ENCODE peak calls at places on chromosomes 4 and X, in four cellular contexts. One of them, this sample, is unnamed.

GRCh38 chr4:141702472-141703182 is 66.2 kb downstream of the IL15 start:
- DNase-seq in activated T-helper 1 cell treated with Interleukin-2 at 50 U/mL for 16 hours: no peak
- DNase-seq in HFFc6: no peak
- DNase-seq in naive thymus-derived CD8-positive, alpha-beta T cell: no peak
- DNase-seq in this sample: no peak

GRCh38 chr4:13642163-13642562 is 14.6 kb upstream of the BOD1L1 start:
- DNase-seq in activated T-helper 1 cell treated with Interleukin-2 at 50 U/mL for 16 hours: no peak
- DNase-seq in HFFc6: no peak
- DNase-seq in naive thymus-derived CD8-positive, alpha-beta T cell: no peak
- DNase-seq in this sample: no peak

GRCh38 chrX:114924846-114925245 is 92.6 kb downstream of the IL13RA2 start:
- DNase-seq in activated T-helper 1 cell treated with Interleukin-2 at 50 U/mL for 16 hours: no peak
- DNase-seq in HFFc6: peak; percentile 37
- DNase-seq in naive thymus-derived CD8-positive, alpha-beta T cell: no peak
- DNase-seq in this sample: peak; percentile 25

GRCh38 chr4:120871173-120871572 is 51.4 kb downstream of the PRDM5 start:
- DNase-seq in activated T-helper 1 cell treated with Interleukin-2 at 50 U/mL for 16 hours: no peak
- DNase-seq in HFFc6: no peak
- DNase-seq in naive thymus-derived CD8-positive, alpha-beta T cell: no peak
- DNase-seq in this sample: no peak

GRCh38 chr4:111027526-111027925 is 404.6 kb upstream of the PITX2 start:
- DNase-seq in activated T-helper 1 cell treated with Interleukin-2 at 50 U/mL for 16 hours: no peak
- DNase-seq in HFFc6: peak; percentile 87
- DNase-seq in naive thymus-derived CD8-positive, alpha-beta T cell: no peak
- DNase-seq in this sample: peak; percentile 66

GRCh38 chrX:30150196-30150895 is 65.0 kb upstream of the MAGEB2 start:
- DNase-seq in activated T-helper 1 cell treated with Interleukin-2 at 50 U/mL for 16 hours: no peak
- DNase-seq in HFFc6: peak; percentile 48
- DNase-seq in naive thymus-derived CD8-positive, alpha-beta T cell: no peak
- DNase-seq in this sample: no peak

GRCh38 chr4:147480891-147481576 is at the start of gene EDNRA:
- DNase-seq in activated T-helper 1 cell treated with Interleukin-2 at 50 U/mL for 16 hours: no peak
- DNase-seq in HFFc6: peak; percentile 17
- DNase-seq in naive thymus-derived CD8-positive, alpha-beta T cell: no peak
- DNase-seq in this sample: peak; percentile 78

GRCh38 chr4:81164623-81165416 is 50.2 kb downstream of the PRKG2 start:
- DNase-seq in activated T-helper 1 cell treated with Interleukin-2 at 50 U/mL for 16 hours: no peak
- DNase-seq in HFFc6: peak; percentile 2
- DNase-seq in naive thymus-derived CD8-positive, alpha-beta T cell: no peak
- DNase-seq in this sample: peak; percentile 27

GRCh38 chr4:77994194-77994721 is 62.9 kb upstream of the FRAS1 start:
- DNase-seq in activated T-helper 1 cell treated with Interleukin-2 at 50 U/mL for 16 hours: no peak
- DNase-seq in HFFc6: peak; percentile 77
- DNase-seq in naive thymus-derived CD8-positive, alpha-beta T cell: peak; percentile 8
- DNase-seq in this sample: peak; percentile 58

GRCh38 chrX:115892787-115893671 is 277.5 kb upstream of the AGTR2 start:
- DNase-seq in activated T-helper 1 cell treated with Interleukin-2 at 50 U/mL for 16 hours: peak; percentile 36
- DNase-seq in HFFc6: no peak
- DNase-seq in naive thymus-derived CD8-positive, alpha-beta T cell: peak; percentile 18
- DNase-seq in this sample: no peak

GRCh38 chrX:54386314-54386713 is 28.5 kb upstream of the WNK3 start:
- DNase-seq in activated T-helper 1 cell treated with Interleukin-2 at 50 U/mL for 16 hours: no peak
- DNase-seq in HFFc6: no peak
- DNase-seq in naive thymus-derived CD8-positive, alpha-beta T cell: no peak
- DNase-seq in this sample: no peak

GRCh38 chr4:128565565-128566186 is 243.8 kb upstream of the JADE1 start:
- DNase-seq in activated T-helper 1 cell treated with Interleukin-2 at 50 U/mL for 16 hours: no peak
- DNase-seq in HFFc6: no peak
- DNase-seq in naive thymus-derived CD8-positive, alpha-beta T cell: no peak
- DNase-seq in this sample: peak; percentile 27

GRCh38 chrX:12657881-12658280 is 133.3 kb upstream of the PRPS2 start:
- DNase-seq in activated T-helper 1 cell treated with Interleukin-2 at 50 U/mL for 16 hours: no peak
- DNase-seq in HFFc6: no peak
- DNase-seq in naive thymus-derived CD8-positive, alpha-beta T cell: no peak
- DNase-seq in this sample: no peak

GRCh38 chr4:100881283-100881682 is 363.5 kb upstream of the EMCN start:
- DNase-seq in activated T-helper 1 cell treated with Interleukin-2 at 50 U/mL for 16 hours: no peak
- DNase-seq in HFFc6: no peak
- DNase-seq in naive thymus-derived CD8-positive, alpha-beta T cell: no peak
- DNase-seq in this sample: no peak

GRCh38 chr4:55469979-55470378 is 74.2 kb downstream of the TMEM165 start:
- DNase-seq in activated T-helper 1 cell treated with Interleukin-2 at 50 U/mL for 16 hours: no peak
- DNase-seq in HFFc6: no peak
- DNase-seq in naive thymus-derived CD8-positive, alpha-beta T cell: no peak
- DNase-seq in this sample: no peak

GRCh38 chr4:127936974-127937373 is 28.0 kb downstream of the MFSD8 start:
- DNase-seq in activated T-helper 1 cell treated with Interleukin-2 at 50 U/mL for 16 hours: no peak
- DNase-seq in HFFc6: peak; percentile 53
- DNase-seq in naive thymus-derived CD8-positive, alpha-beta T cell: no peak
- DNase-seq in this sample: peak; percentile 39

GRCh38 chrX:46244451-46244850 is 300.8 kb downstream of the ZNF674 start:
- DNase-seq in activated T-helper 1 cell treated with Interleukin-2 at 50 U/mL for 16 hours: no peak
- DNase-seq in HFFc6: no peak
- DNase-seq in naive thymus-derived CD8-positive, alpha-beta T cell: no peak
- DNase-seq in this sample: no peak

GRCh38 chr4:152936446-152937279 is 540 bp downstream of the FHDC1 start:
- DNase-seq in activated T-helper 1 cell treated with Interleukin-2 at 50 U/mL for 16 hours: no peak
- DNase-seq in HFFc6: peak; percentile 9
- DNase-seq in naive thymus-derived CD8-positive, alpha-beta T cell: peak; percentile 13
- DNase-seq in this sample: peak; percentile 67

GRCh38 chr4:105797225-105797624 is 88.6 kb downstream of the GSTCD start:
- DNase-seq in activated T-helper 1 cell treated with Interleukin-2 at 50 U/mL for 16 hours: no peak
- DNase-seq in HFFc6: no peak
- DNase-seq in naive thymus-derived CD8-positive, alpha-beta T cell: no peak
- DNase-seq in this sample: no peak

GRCh38 chr4:139913398-139913990 is 240.5 kb downstream of the MAML3 start:
- DNase-seq in activated T-helper 1 cell treated with Interleukin-2 at 50 U/mL for 16 hours: no peak
- DNase-seq in HFFc6: no peak
- DNase-seq in naive thymus-derived CD8-positive, alpha-beta T cell: no peak
- DNase-seq in this sample: no peak

GRCh38 chrX:97672608-97673007 is 788.9 kb downstream of the RPA4 start:
- DNase-seq in activated T-helper 1 cell treated with Interleukin-2 at 50 U/mL for 16 hours: no peak
- DNase-seq in HFFc6: no peak
- DNase-seq in naive thymus-derived CD8-positive, alpha-beta T cell: no peak
- DNase-seq in this sample: no peak

GRCh38 chr4:176319237-176319703 is 496 bp upstream of the SPCS3 start:
- DNase-seq in activated T-helper 1 cell treated with Interleukin-2 at 50 U/mL for 16 hours: no peak
- DNase-seq in HFFc6: no peak
- DNase-seq in naive thymus-derived CD8-positive, alpha-beta T cell: no peak
- DNase-seq in this sample: no peak

GRCh38 chr4:166318810-166319525 is 445.9 kb downstream of the TLL1 start:
- DNase-seq in activated T-helper 1 cell treated with Interleukin-2 at 50 U/mL for 16 hours: no peak
- DNase-seq in HFFc6: peak; percentile 92
- DNase-seq in naive thymus-derived CD8-positive, alpha-beta T cell: no peak
- DNase-seq in this sample: peak; percentile 6

GRCh38 chrX:78712381-78712780 is 35.1 kb upstream of the LPAR4 start:
- DNase-seq in activated T-helper 1 cell treated with Interleukin-2 at 50 U/mL for 16 hours: no peak
- DNase-seq in HFFc6: peak; percentile 3
- DNase-seq in naive thymus-derived CD8-positive, alpha-beta T cell: no peak
- DNase-seq in this sample: peak; percentile 4

GRCh38 chr4:27210874-27211428 is 350.3 kb downstream of the STIM2 start:
- DNase-seq in activated T-helper 1 cell treated with Interleukin-2 at 50 U/mL for 16 hours: no peak
- DNase-seq in HFFc6: no peak
- DNase-seq in naive thymus-derived CD8-positive, alpha-beta T cell: no peak
- DNase-seq in this sample: no peak

GRCh38 chr4:26964512-26964911 is 103.9 kb downstream of the STIM2 start:
- DNase-seq in activated T-helper 1 cell treated with Interleukin-2 at 50 U/mL for 16 hours: no peak
- DNase-seq in HFFc6: no peak
- DNase-seq in naive thymus-derived CD8-positive, alpha-beta T cell: no peak
- DNase-seq in this sample: peak; percentile 16

GRCh38 chr4:151730003-151730559 is 30.7 kb downstream of the GATB start:
- DNase-seq in activated T-helper 1 cell treated with Interleukin-2 at 50 U/mL for 16 hours: no peak
- DNase-seq in HFFc6: no peak
- DNase-seq in naive thymus-derived CD8-positive, alpha-beta T cell: no peak
- DNase-seq in this sample: no peak

GRCh38 chr4:142435599-142436235 is 410.4 kb downstream of the INPP4B start:
- DNase-seq in activated T-helper 1 cell treated with Interleukin-2 at 50 U/mL for 16 hours: no peak
- DNase-seq in HFFc6: no peak
- DNase-seq in naive thymus-derived CD8-positive, alpha-beta T cell: no peak
- DNase-seq in this sample: no peak

GRCh38 chrX:52359614-52360232 is 9.1 kb upstream of the XAGE2 start:
- DNase-seq in activated T-helper 1 cell treated with Interleukin-2 at 50 U/mL for 16 hours: no peak
- DNase-seq in HFFc6: no peak
- DNase-seq in naive thymus-derived CD8-positive, alpha-beta T cell: no peak
- DNase-seq in this sample: no peak